ENCODE peak calls at places on chromosomes 16 and 17, in nine cellular contexts. O is uterus, R is brain microvascular endothelial cell, J is mammary epithelial cell, P is fibroblast of mammary gland, Y is kidney epithelial cell, L is suprapubic skin, E is breast epithelium, N is A549. K is an unnamed sample.

GRCh38 chr16:54346046-54346445 is 59.5 kb upstream of the IRX3 start:
- DNase-seq in N (no peak), L (no peak), Y (no peak), P (peak; percentile 30), E (no peak), J (no peak), R (no peak), O (no peak), K (peak; percentile 4)

GRCh38 chr16:76976101-76976500 is 214.9 kb upstream of the MON1B start:
- DNase-seq in L (no peak), N (no peak), Y (no peak), R (no peak), P (no peak), J (no peak), E (no peak), O (no peak), K (no peak)

GRCh38 chr17:7855643-7856080 is 796 bp downstream of the TMEM88 start:
- DNase-seq in J (no peak), N (no peak), O (peak; percentile 55), R (no peak), P (no peak), L (no peak), E (no peak), Y (no peak), K (no peak)

GRCh38 chr17:8226536-8227237 is 16.3 kb upstream of the AURKB start:
- DNase-seq in E (peak; percentile 48), N (peak; percentile 79), P (peak; percentile 93), L (peak; percentile 89), R (peak; percentile 91), Y (peak; percentile 66), O (peak; percentile 82), J (peak; percentile 89), K (peak; percentile 93)

GRCh38 chr16:30041841-30042240 is 10.8 kb upstream of the TLCD3B start:
- DNase-seq in L (no peak), P (peak; percentile 50), Y (no peak), E (no peak), N (no peak), R (no peak), J (no peak), O (no peak), K (peak; percentile 73)

GRCh38 chr17:10114931-10115535 is 83.4 kb downstream of the GAS7 start:
- DNase-seq in P (peak; percentile 98), J (peak; percentile 8), R (peak; percentile 84), L (peak; percentile 97), E (peak; percentile 87), N (peak; percentile 87), O (peak; percentile 99), Y (peak; percentile 82), K (peak; percentile 97)

GRCh38 chr16:56356276-56357241 is 68.8 kb downstream of the AMFR start:
- DNase-seq in P (peak; percentile 80), E (peak; percentile 60), J (peak; percentile 67), L (peak; percentile 85), Y (peak; percentile 50), R (peak; percentile 83), O (peak; percentile 73), N (peak; percentile 91), K (peak; percentile 89)

GRCh38 chr16:73172621-73173312 is 124.8 kb upstream of the ZFHX3 start:
- DNase-seq in N (peak; percentile 36), P (peak; percentile 99), R (peak; percentile 76), E (peak; percentile 71), L (no peak), O (peak; percentile 90), J (peak; percentile 42), Y (no peak), K (peak; percentile 96)

GRCh38 chr16:57299719-57300386 is 15.4 kb upstream of the PLLP start:
- DNase-seq in P (peak; percentile 97), L (peak; percentile 94), R (peak; percentile 92), N (peak; percentile 97), O (peak; percentile 94), Y (peak; percentile 76), E (peak; percentile 90), J (peak; percentile 93), K (peak; percentile 97)

GRCh38 chr16:75195811-75196790 is 10.9 kb downstream of the CTRB2 start:
- DNase-seq in R (no peak), P (no peak), J (no peak), O (no peak), E (peak; percentile 10), L (peak; percentile 74), Y (no peak), N (no peak), K (no peak)

GRCh38 chr16:31460582-31461002 is 1.3 kb downstream of the ARMC5 start:
- DNase-seq in Y (no peak), O (no peak), R (peak; percentile 37), E (no peak), L (no peak), J (peak; percentile 39), P (peak; percentile 78), N (no peak), K (peak; percentile 77)

GRCh38 chr16:4358831-4359561 is 7.9 kb upstream of the PAM16 start:
- DNase-seq in J (no peak), P (no peak), L (no peak), E (no peak), N (peak; percentile 69), R (no peak), O (peak; percentile 71), Y (no peak), K (peak; percentile 46)

GRCh38 chr17:73480740-73481139 is 163.5 kb downstream of the SDK2 start:
- DNase-seq in J (no peak), Y (no peak), R (peak; percentile 3), O (no peak), P (no peak), L (no peak), E (no peak), N (no peak), K (no peak)

GRCh38 chr16:71185366-71185765 is 45.2 kb downstream of the HYDIN start:
- DNase-seq in P (no peak), O (no peak), R (peak; percentile 2), J (no peak), Y (no peak), L (no peak), N (no peak), E (no peak), K (no peak)

GRCh38 chr16:66261826-66262225 is 104.7 kb upstream of the CDH5 start:
- DNase-seq in R (no peak), Y (no peak), E (peak; percentile 7), N (no peak), O (no peak), J (no peak), P (no peak), L (peak; percentile 40), K (no peak)

GRCh38 chr16:70572050-70572925 is 48.7 kb downstream of the SF3B3 start:
- DNase-seq in P (no peak), E (no peak), L (no peak), N (no peak), O (no peak), Y (no peak), R (no peak), J (no peak), K (peak; percentile 46)

GRCh38 chr17:49567871-49568694 is 7.6 kb upstream of the NXPH3 start:
- DNase-seq in O (peak; percentile 90), Y (no peak), J (peak; percentile 60), E (peak; percentile 75), P (peak; percentile 74), N (peak; percentile 78), L (peak; percentile 93), R (peak; percentile 68), K (peak; percentile 82)
- H3K4me3 ChIP-seq in O (peak overlapping the region; percentile 23), Y (peak overlapping the region; percentile 30), J (no peak overlapping the region), E (peak overlapping the region; percentile 71), P (peak overlapping the region; percentile 35), N (peak overlapping the region; percentile 48), L (peak overlapping the region; percentile 46), R (peak overlapping the region; percentile 55), K (peak overlapping the region; percentile 46)

DNA sequence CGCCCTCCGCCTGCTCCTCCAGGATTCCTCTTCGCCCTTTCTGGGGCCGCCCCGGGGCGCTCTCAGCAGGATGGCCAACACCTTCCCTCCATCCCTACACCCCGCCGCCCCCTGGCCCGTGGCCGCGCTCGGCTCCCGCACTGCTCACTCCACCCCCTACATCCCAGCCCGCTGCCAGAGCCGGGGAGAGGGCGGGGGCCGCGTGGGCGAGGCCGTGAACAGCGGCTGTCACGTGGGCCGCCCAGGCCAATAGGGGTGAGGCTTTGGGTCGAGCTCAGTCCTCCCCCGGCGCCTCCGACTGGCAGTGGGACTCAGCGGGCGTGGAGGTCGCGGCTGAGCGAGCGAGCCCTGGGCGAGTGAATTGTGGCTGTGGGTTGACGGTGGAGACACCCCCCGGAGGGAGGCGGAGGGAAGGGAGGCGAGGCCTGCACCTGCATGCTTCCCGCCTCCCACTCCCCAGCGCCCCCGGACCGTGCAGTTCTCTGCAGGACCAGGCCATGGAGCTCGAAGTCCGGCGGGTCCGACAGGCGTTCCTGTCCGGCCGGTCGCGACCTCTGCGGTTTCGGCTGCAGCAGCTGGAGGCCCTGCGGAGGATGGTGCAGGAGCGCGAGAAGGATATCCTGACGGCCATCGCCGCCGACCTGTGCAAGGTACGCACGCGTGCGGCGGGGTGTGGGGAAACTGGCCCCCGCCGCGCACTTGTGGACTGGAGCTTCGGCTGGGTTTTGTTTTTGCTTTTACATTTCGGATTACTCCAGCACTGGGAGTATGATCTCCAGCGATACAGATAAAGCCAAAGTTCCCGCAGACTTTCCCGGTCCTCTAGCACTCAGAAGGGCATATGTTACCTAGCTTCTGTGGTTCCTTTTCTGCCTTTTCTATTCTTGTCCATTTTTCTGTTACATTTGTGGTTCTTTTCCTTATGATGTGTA is at the start of gene ALDH3A2:
- DNase-seq in R (peak; percentile 91), P (peak; percentile 89), O (peak; percentile 97), J (peak; percentile 91), E (peak; percentile 96), Y (peak; percentile 66), L (peak; percentile 98), N (peak; percentile 99), K (peak; percentile 95)
- TF ChIP-seq CTCF in R (peak; percentile 40), P (no peak), O (no peak), J (no peak), E (peak; percentile 31), Y (no peak), L (no peak), N (peak; percentile 26), K (peak; percentile 6)

GRCh38 chr17:80221401-80221800 is 1.2 kb downstream of the SLC26A11 start:
- DNase-seq in O (no peak), L (no peak), P (no peak), R (no peak), J (no peak), Y (no peak), E (no peak), N (no peak), K (no peak)
- H3K4me3 ChIP-seq in O (peak overlapping the region; percentile 83), L (peak overlapping the region; percentile 94), P (peak overlapping the region; percentile 75), R (no peak overlapping the region), J (no peak overlapping the region), Y (peak overlapping the region; percentile 78), E (peak overlapping the region; percentile 96), N (peak overlapping the region; percentile 77), K (peak overlapping the region; percentile 86)

GRCh38 chr17:27548369-27548768 is 82.6 kb upstream of the LGALS9 start:
- DNase-seq in L (no peak), P (no peak), R (no peak), J (no peak), N (no peak), E (no peak), Y (no peak), O (no peak), K (no peak)

GRCh38 chr17:27549251-27549919 is 81.6 kb upstream of the LGALS9 start:
- DNase-seq in E (no peak), P (no peak), L (no peak), J (no peak), Y (no peak), N (no peak), R (no peak), O (no peak), K (peak; percentile 43)

GRCh38 chr17:27546624-27547300 is 84.2 kb upstream of the LGALS9 start:
- DNase-seq in O (no peak), N (no peak), L (no peak), P (no peak), E (no peak), R (no peak), Y (no peak), J (no peak), K (no peak)

GRCh38 chr17:27545562-27546229 is 85.3 kb upstream of the LGALS9 start:
- DNase-seq in R (no peak), E (no peak), Y (no peak), N (no peak), J (no peak), O (no peak), P (no peak), L (no peak), K (no peak)

GRCh38 chr17:27547301-27547683 is 83.7 kb upstream of the LGALS9 start:
- DNase-seq in J (no peak), E (no peak), O (no peak), P (no peak), L (no peak), N (no peak), R (no peak), Y (no peak), K (no peak)
- TF ChIP-seq CTCF in J (no peak), E (no peak), O (no peak), P (no peak), L (no peak), N (no peak), R (no peak), Y (no peak), K (no peak)

K was measured in fibroblast of pulmonary artery.